ENCODE peak calls at places on chromosomes 11 and 22, in nine cellular contexts. E is thoracic aorta; D is upper lobe of right lung; Q is CD8-positive, alpha-beta T cell; M is GM23338; Z is keratinocyte; N is psoas muscle; C is K562; K is WERI-Rb-1. F is an unnamed sample.

GRCh38 chr11:64763804-64764611 is 4.2 kb upstream of the PYGM start:
- DNase-seq in Q (peak; percentile 66), M (no peak), C (no peak), Z (no peak), E (no peak), D (peak; percentile 53), N (no peak), K (no peak), F (peak; percentile 51)

GRCh38 chr11:32259641-32260081 is 168.8 kb downstream of the RCN1 start:
- DNase-seq in Q (no peak), E (no peak), D (peak; percentile 68), N (no peak), Z (no peak), K (no peak), C (no peak), M (no peak), F (no peak)

GRCh38 chr11:66510990-66511339 is 530 bp downstream of the BBS1 start:
- DNase-seq in Z (no peak), E (no peak), C (no peak), K (no peak), N (no peak), Q (no peak), D (no peak), M (no peak), F (no peak)

GRCh38 chr22:46108564-46109473 is 41.5 kb upstream of the PPARA start:
- DNase-seq in D (no peak), C (peak; percentile 68), M (peak; percentile 30), Z (no peak), Q (no peak), N (no peak), K (peak; percentile 42), E (no peak), F (no peak)

GRCh38 chr11:76700177-76701100 is 29.9 kb upstream of the LRRC32 start:
- DNase-seq in Z (no peak), D (no peak), K (peak; percentile 84), E (no peak), Q (no peak), M (no peak), C (peak; percentile 91), N (peak; percentile 70), F (peak; percentile 49)

GRCh38 chr11:34960277-34960676 is 43.9 kb downstream of the PDHX start:
- DNase-seq in C (no peak), K (no peak), N (no peak), Q (no peak), Z (no peak), M (no peak), D (no peak), E (no peak), F (peak; percentile 67)

GRCh38 chr11:123448798-123449197 is 18.7 kb downstream of the GRAMD1B start:
- DNase-seq in E (no peak), Z (no peak), M (no peak), Q (no peak), K (no peak), C (no peak), D (no peak), N (no peak), F (no peak)

GRCh38 chr11:17991799-17992433 is 20.9 kb downstream of the SERGEF start:
- DNase-seq in K (peak; percentile 60), C (peak; percentile 56), M (peak; percentile 74), E (no peak), Z (no peak), D (no peak), Q (peak; percentile 20), N (no peak), F (no peak)

GRCh38 chr11:60169264-60169915 is 13.5 kb downstream of the MS4A6A start:
- DNase-seq in M (peak; percentile 68), Z (no peak), K (peak; percentile 9), E (no peak), C (no peak), D (no peak), N (no peak), Q (no peak), F (no peak)

GRCh38 chr11:130160460-130161090 is 993 bp downstream of the ST14 start:
- DNase-seq in Z (no peak), N (no peak), E (no peak), M (peak; percentile 48), Q (no peak), K (no peak), D (no peak), C (no peak), F (no peak)

GRCh38 chr11:33454264-33454663 is 197.1 kb downstream of the HIPK3 start:
- DNase-seq in N (no peak), D (no peak), Z (no peak), M (no peak), C (no peak), E (no peak), K (peak; percentile 38), Q (no peak), F (no peak)

GRCh38 chr11:57647960-57648776 is 1.5 kb downstream of the YPEL4 start:
- DNase-seq in Z (no peak), E (no peak), K (no peak), M (peak; percentile 35), Q (no peak), C (peak; percentile 85), N (no peak), D (peak; percentile 80), F (peak; percentile 69)

DNA sequence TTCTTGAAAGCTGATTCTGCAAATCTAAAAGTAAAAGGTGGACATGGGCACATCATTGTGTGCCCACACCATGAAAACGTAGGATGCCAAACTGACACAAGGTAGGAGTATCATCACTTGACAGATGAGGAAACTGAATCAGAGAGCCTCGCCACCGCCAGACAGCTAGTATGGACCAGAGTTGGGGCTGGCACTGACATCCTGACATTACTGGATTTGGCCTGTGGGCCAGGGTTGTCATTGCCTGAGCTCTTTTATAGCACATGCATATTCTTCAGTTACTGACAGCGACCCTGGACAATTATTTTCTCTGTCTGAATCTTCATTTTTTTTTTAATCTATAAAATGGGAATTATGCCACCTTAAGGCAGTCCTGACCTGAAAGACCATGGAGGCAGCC is 16.5 kb downstream of the USP35 start:
- DNase-seq in C (no peak), E (no peak), Q (no peak), D (peak; percentile 17), N (no peak), M (no peak), Z (no peak), K (no peak), F (no peak)
- H3K36me3 ChIP-seq in C (peaks cover 19% of the 10 kb centered on the region), E (peaks cover 32% of the 10 kb centered on the region), Q (peaks cover 6% of the 10 kb centered on the region), D (peaks cover 14% of the 10 kb centered on the region), N (peaks cover 25% of the 10 kb centered on the region), M (no peaks in the 10 kb centered on the region), Z (peaks cover 16% of the 10 kb centered on the region), K (peaks cover 17% of the 10 kb centered on the region), F (peaks cover 8% of the 10 kb centered on the region)

DNA sequence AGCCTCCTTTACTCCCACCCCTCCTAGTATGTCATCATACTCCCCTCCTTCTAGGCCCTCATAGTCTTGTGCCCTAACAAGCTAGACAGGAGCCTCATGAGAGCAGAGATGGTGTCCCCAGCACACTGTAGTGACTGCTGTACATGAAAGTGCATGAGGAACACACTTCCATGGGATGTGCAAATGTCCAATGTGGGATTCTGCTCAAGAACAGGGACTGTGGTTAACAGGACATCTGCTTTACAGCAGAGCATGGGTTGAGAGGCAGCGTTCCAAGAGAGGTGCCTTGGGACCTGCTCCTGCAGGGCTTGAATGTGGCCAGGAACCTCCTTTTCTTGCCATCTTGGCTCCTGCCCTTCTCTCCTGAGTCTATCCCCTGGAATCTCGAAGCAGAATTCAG is 45.3 kb downstream of the HIRA start:
- DNase-seq in M (no peak), Z (no peak), Q (no peak), D (no peak), N (no peak), C (no peak), E (no peak), K (no peak), F (no peak)
- H3K36me3 ChIP-seq in M (peaks cover 46% of the 10 kb centered on the region), Z (peaks cover 45% of the 10 kb centered on the region), Q (peaks cover 62% of the 10 kb centered on the region), D (peaks cover 100% of the 10 kb centered on the region), N (peaks cover 90% of the 10 kb centered on the region), C (peaks cover 99% of the 10 kb centered on the region), E (peaks cover 57% of the 10 kb centered on the region), K (peaks cover 64% of the 10 kb centered on the region), F (peaks cover 55% of the 10 kb centered on the region)

GRCh38 chr22:37232140-37232998 is 11.7 kb downstream of the RAC2 start:
- DNase-seq in D (no peak), N (no peak), M (no peak), K (no peak), Z (no peak), C (no peak), Q (no peak), E (no peak), F (peak; percentile 47)

GRCh38 chr22:37231406-37232139 is 12.5 kb downstream of the RAC2 start:
- DNase-seq in Q (no peak), K (no peak), C (no peak), Z (no peak), M (no peak), E (no peak), D (peak; percentile 58), N (no peak), F (no peak)

GRCh38 chr22:37229012-37229804 is 14.9 kb downstream of the RAC2 start:
- DNase-seq in M (no peak), E (no peak), D (no peak), C (peak; percentile 30), Z (no peak), K (peak; percentile 85), Q (no peak), N (no peak), F (no peak)

GRCh38 chr22:37229805-37230672 is 14.0 kb downstream of the RAC2 start:
- DNase-seq in D (peak; percentile 80), E (no peak), Q (peak; percentile 85), M (no peak), K (no peak), Z (no peak), N (no peak), C (peak; percentile 58), F (peak; percentile 87)

DNA sequence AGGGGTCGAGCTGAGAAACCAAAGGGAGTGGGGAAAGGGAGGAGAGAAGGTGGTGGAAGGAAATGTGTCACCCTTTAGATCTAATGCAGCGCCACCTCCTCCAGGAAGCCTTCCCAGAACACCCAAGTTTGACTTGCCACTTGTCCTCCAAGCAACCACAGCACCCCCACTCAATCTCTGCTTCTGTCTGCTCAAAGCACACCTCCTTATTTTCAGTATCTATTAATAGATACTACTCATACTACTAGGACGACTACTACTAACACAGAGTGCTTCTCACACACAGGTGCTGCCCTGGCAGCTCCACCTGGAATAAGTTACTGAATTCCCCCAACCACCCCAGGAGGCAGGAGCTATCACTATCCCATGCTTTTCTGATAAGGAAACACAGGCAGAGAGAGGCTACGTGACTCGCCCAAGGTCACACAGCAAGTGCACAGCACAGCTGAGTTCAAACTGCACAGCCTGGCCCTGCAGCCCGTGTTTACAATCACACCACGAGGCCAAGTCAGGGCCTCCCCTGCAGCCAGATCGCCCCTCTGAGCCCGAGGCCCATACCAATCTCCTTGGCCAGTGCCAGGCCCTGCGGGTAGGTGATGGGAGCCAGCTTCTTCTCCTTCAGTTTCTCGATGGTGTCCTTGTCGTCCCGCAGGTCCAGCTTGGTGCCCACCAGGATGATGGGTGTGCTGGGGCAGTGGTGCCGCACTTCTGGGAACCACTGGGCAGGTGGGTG is 13.2 kb downstream of the RAC2 start:
- DNase-seq in D (peak; percentile 60), M (no peak), K (no peak), N (no peak), Z (no peak), C (no peak), Q (no peak), E (no peak), F (no peak)
- H3K36me3 ChIP-seq in D (peaks cover under 1% of the 10 kb centered on the region), M (no peaks in the 10 kb centered on the region), K (no peaks in the 10 kb centered on the region), N (no peaks in the 10 kb centered on the region), Z (peaks cover 19% of the 10 kb centered on the region), C (peaks cover 73% of the 10 kb centered on the region), Q (peaks cover 44% of the 10 kb centered on the region), E (no peaks in the 10 kb centered on the region), F (no peaks in the 10 kb centered on the region)

DNA sequence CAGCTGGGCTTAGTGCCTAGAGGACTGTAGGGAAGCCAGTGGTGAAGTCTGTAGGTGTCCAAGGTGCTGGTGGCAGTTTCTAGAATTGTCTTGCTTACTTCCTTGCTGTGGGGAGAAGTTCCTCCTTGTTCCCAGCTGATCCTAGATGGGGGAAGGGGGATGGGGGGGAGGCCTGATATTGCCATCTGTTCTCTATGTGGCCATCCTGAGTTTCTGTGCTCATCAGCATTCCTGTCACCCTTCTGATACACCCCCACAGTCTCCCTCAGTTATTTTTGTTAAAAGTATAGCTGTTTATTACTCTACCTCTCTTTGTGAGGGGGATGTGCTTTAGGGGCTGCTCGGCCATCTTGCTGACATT is 36.5 kb downstream of the MADD start:
- DNase-seq in K (peak; percentile 76), D (no peak), Z (no peak), E (no peak), Q (no peak), M (no peak), N (no peak), C (no peak), F (no peak)
- H3K36me3 ChIP-seq in K (peaks cover 81% of the 10 kb centered on the region), D (peaks cover 89% of the 10 kb centered on the region), Z (peaks cover 7% of the 10 kb centered on the region), E (peaks cover 53% of the 10 kb centered on the region), Q (peaks cover 64% of the 10 kb centered on the region), M (peaks cover 31% of the 10 kb centered on the region), N (peaks cover 97% of the 10 kb centered on the region), C (peaks cover 87% of the 10 kb centered on the region), F (peaks cover 50% of the 10 kb centered on the region)

F was measured in kidney.